ENCODE peak calls at places on chromosomes 6 and 20, in seven cellular contexts. I, F, M, L, B, Z and E are unnamed samples.

GRCh38 chr6:12911387-12911960 is 194.9 kb downstream of the PHACTR1 start:
- DNase-seq in I (peak; percentile 9), F (peak; percentile 50), M (peak; percentile 2), L (no peak), B (peak; percentile 21), Z (peak; percentile 63), E (no peak)

GRCh38 chr6:26571592-26572296 is 25.0 kb upstream of the ABT1 start:
- DNase-seq in I (peak; percentile 90), F (peak; percentile 66), M (no peak), L (peak; percentile 75), B (peak; percentile 70), Z (peak; percentile 92), E (peak; percentile 55)

GRCh38 chr20:4728121-4728520 is 6.4 kb downstream of the PRND start:
- DNase-seq in I (peak; percentile 32), F (no peak), M (no peak), L (no peak), B (no peak), Z (no peak), E (no peak)

GRCh38 chr20:14918981-14919380 is 581.6 kb upstream of the FLRT3 start:
- DNase-seq in I (no peak), F (no peak), M (no peak), L (no peak), B (no peak), Z (no peak), E (no peak)

GRCh38 chr20:11891827-11892521 is 25.7 kb upstream of the BTBD3 start:
- DNase-seq in I (peak; percentile 62), F (peak; percentile 41), M (peak; percentile 74), L (peak; percentile 56), B (peak; percentile 55), Z (peak; percentile 79), E (no peak)

GRCh38 chr6:136532030-136532429 is 18.2 kb downstream of the MAP7 start:
- DNase-seq in I (no peak), F (no peak), M (no peak), L (no peak), B (no peak), Z (no peak), E (no peak)

GRCh38 chr6:83958250-83958685 is 75.3 kb upstream of the MRAP2 start:
- DNase-seq in I (peak; percentile 44), F (no peak), M (no peak), L (no peak), B (no peak), Z (no peak), E (no peak)

GRCh38 chr6:168384045-168385038 is 56.6 kb upstream of the SMOC2 start:
- DNase-seq in I (no peak), F (peak; percentile 31), M (no peak), L (no peak), B (no peak), Z (no peak), E (no peak)

GRCh38 chr6:99434702-99435530 is 9.8 kb upstream of the PNISR start:
- DNase-seq in I (peak; percentile 44), F (no peak), M (peak; percentile 19), L (no peak), B (peak; percentile 19), Z (peak; percentile 57), E (no peak)

GRCh38 chr6:148002067-148002466 is 340.6 kb upstream of the SASH1 start:
- DNase-seq in I (no peak), F (no peak), M (no peak), L (no peak), B (no peak), Z (no peak), E (no peak)

GRCh38 chr6:37258405-37258704 is 411 bp upstream of the TMEM217 start:
- DNase-seq in I (no peak), F (no peak), M (no peak), L (no peak), B (no peak), Z (no peak), E (no peak)

GRCh38 chr20:23152308-23152892 is 66.3 kb upstream of the CD93 start:
- DNase-seq in I (peak; percentile 88), F (peak; percentile 53), M (no peak), L (peak; percentile 53), B (peak; percentile 56), Z (peak; percentile 88), E (peak; percentile 77)

GRCh38 chr20:7579888-7580287 is 360.4 kb downstream of the HAO1 start:
- DNase-seq in I (no peak), F (no peak), M (no peak), L (no peak), B (no peak), Z (no peak), E (no peak)

GRCh38 chr20:12049125-12049524 is 131.4 kb downstream of the BTBD3 start:
- DNase-seq in I (peak; percentile 79), F (no peak), M (no peak), L (no peak), B (no peak), Z (peak; percentile 6), E (no peak)

GRCh38 chr6:38095054-38095453 is 275.5 kb downstream of the ZFAND3 start:
- DNase-seq in I (peak; percentile 79), F (no peak), M (no peak), L (no peak), B (no peak), Z (no peak), E (no peak)

GRCh38 chr6:149179431-149179830 is 138.1 kb upstream of the TAB2 start:
- DNase-seq in I (no peak), F (no peak), M (no peak), L (no peak), B (no peak), Z (no peak), E (no peak)

GRCh38 chr6:36682328-36683144 is 4.0 kb downstream of the CDKN1A start:
- DNase-seq in I (no peak), F (no peak), M (no peak), L (no peak), B (no peak), Z (no peak), E (peak; percentile 87)

GRCh38 chr6:56168601-56169000 is 78.8 kb downstream of the COL21A1 start:
- DNase-seq in I (no peak), F (no peak), M (no peak), L (no peak), B (no peak), Z (no peak), E (no peak)

GRCh38 chr6:166736606-166737005 is 109.6 kb upstream of the RPS6KA2 start:
- DNase-seq in I (peak; percentile 59), F (no peak), M (peak; percentile 28), L (no peak), B (no peak), Z (peak; percentile 89), E (no peak)

GRCh38 chr6:33277663-33278391 is 904 bp downstream of the B3GALT4 start:
- DNase-seq in I (no peak), F (no peak), M (no peak), L (no peak), B (peak; percentile 48), Z (no peak), E (no peak)

GRCh38 chr6:33278810-33279209 is 1.9 kb downstream of the B3GALT4 start:
- DNase-seq in I (no peak), F (no peak), M (no peak), L (no peak), B (no peak), Z (no peak), E (no peak)

GRCh38 chr6:33276581-33276863 is 401 bp upstream of the B3GALT4 start:
- DNase-seq in I (no peak), F (no peak), M (no peak), L (no peak), B (no peak), Z (no peak), E (no peak)

GRCh38 chr6:33278392-33278741 is 1.4 kb downstream of the B3GALT4 start:
- DNase-seq in I (no peak), F (no peak), M (no peak), L (no peak), B (no peak), Z (no peak), E (no peak)

DNA sequence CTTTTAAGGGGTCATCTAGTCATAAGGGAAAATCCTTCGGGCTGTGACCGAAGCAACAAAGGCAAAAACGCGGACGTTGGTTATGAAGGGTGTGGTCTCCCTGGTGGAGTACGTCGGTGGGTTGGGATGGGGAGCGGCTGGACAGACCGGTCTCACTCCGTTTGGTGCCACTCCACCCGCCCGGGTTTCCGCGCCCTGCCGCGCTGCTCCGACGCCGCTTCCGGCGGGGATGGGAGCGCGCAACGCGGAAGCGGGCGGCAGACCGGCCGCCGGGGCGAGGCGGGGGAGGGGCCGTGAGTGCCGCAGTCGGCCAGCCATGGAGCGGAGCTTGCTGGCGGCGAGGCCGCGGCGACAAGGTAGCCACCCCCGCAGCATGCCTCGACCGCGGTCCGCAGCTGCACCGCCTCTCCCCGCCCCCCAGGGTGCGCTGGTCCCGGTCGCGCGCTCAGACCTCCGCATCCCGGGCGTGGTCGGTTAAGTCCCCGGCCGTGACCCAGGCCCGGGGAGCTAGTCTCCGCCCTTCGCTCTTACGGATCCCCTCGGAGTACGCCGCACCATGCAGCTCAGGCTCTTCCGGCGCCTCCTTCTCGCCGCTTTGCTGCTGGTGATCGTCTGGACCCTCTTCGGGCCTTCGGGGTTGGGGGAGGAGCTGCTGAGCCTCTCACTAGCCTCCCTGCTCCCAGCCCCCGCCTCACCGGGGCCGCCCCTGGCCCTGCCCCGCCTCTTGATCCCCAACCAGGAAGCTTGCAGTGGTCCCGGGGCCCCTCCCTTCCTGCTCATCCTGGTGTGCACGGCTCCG is at the start of gene B3GALT4:
- DNase-seq in I (peak; percentile 68), F (peak; percentile 59), M (peak; percentile 46), L (peak; percentile 82), B (peak; percentile 90), Z (peak; percentile 67), E (peak; percentile 91)
- TF ChIP-seq POLR2A in I (peak; percentile 50), F (no peak), M (peak; percentile 21), L (no peak), B (peak; percentile 87), Z (peak; percentile 96), E (peak; percentile 88)

DNA sequence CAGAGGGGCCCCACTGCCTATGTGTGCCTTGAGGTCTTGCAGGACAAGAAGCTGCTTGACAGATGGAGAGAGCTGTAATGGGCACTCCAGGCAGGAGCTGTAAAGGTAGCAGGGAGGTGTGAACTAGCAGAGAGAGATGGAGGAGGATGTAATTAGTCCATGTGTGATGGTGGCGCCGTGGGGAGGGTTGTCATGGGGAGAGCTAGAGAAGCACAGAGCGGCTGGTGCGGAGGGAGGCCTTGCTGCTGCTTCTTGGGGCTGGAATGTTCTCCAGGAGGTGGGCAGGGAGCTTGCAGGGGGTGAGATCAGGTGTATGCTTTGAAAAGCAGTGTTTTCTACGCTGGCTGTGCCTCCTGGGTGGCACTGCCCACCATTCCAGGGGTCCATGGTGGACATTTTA is 32.1 kb downstream of the APCDD1L start:
- DNase-seq in I (no peak), F (no peak), M (no peak), L (no peak), B (no peak), Z (no peak), E (no peak)
- H3K9me3 ChIP-seq in I (peaks cover 12% of the 10 kb centered on the region), F (no peaks in the 10 kb centered on the region), M (peaks cover 59% of the 10 kb centered on the region), L (no peaks in the 10 kb centered on the region), B (peaks cover 8% of the 10 kb centered on the region), Z (peaks cover 4% of the 10 kb centered on the region), E (peaks cover 6% of the 10 kb centered on the region)

GRCh38 chr6:170152111-170152926 is 138.6 kb downstream of the DLL1 start:
- DNase-seq in I (no peak), F (peak; percentile 52), M (no peak), L (peak; percentile 48), B (no peak), Z (peak; percentile 21), E (no peak)
- TF ChIP-seq POLR2A in I (no peak), F (no peak), M (no peak), L (no peak), B (no peak), Z (no peak), E (no peak)

DNA sequence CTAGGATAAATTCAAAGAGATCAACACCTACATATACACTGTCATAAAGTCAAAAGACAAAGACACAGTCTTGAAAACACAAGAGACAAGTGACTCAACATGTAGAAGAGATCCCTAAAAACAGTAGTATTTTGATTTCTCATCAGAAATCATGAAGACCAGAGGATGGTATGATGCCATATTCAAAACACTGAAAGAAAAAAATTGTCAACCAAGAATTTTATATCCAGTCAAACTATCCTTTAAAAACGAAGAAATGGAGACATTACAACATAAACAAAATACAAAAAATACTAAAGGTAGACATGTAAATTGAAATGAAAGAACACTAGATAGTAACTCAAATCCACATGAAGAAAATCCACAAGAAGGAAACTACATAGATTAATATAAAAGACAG is 27.3 kb upstream of the HBS1L start:
- DNase-seq in I (no peak), F (no peak), M (no peak), L (no peak), B (no peak), Z (no peak), E (no peak)
- H3K9me3 ChIP-seq in I (peaks cover 2% of the 10 kb centered on the region), F (no peaks in the 10 kb centered on the region), M (peaks cover 3% of the 10 kb centered on the region), L (no peaks in the 10 kb centered on the region), B (peaks cover 35% of the 10 kb centered on the region), Z (no peaks in the 10 kb centered on the region), E (no peaks in the 10 kb centered on the region)